ENCODE peak calls at places on chromosomes 6 and 20, in eight cellular contexts. C, V, S, L, E, A, B and U are unnamed samples. For H3K9me3, the result is how much of the 10 kb centered on the place peaks cover.

GRCh38 chr6:111648100-111648499 is 42.4 kb upstream of the TRAF3IP2 start:
- DNase-seq in V (no peak), C (no peak), A (no peak), B (no peak), E (no peak), L (peak), S (no peak), U (no peak)

GRCh38 chr6:43803055-43803782 is 33.2 kb downstream of the VEGFA start:
- DNase-seq in A (no peak), B (no peak), E (no peak), C (no peak), S (no peak), L (no peak), V (no peak), U (no peak)

GRCh38 chr20:17674722-17675518 is 7.1 kb downstream of the RRBP1 start:
- DNase-seq in V (no peak), S (no peak), A (peak), C (no peak), L (no peak), B (no peak), E (peak), U (no peak)

GRCh38 chr20:33915726-33916331 is 77.9 kb upstream of the RALY start:
- DNase-seq in B (peak), C (no peak), V (no peak), L (peak), S (peak), E (peak), A (no peak), U (no peak)

GRCh38 chr6:93787841-93788240 is 368.5 kb upstream of the EPHA7 start:
- DNase-seq in V (no peak), C (no peak), B (no peak), A (no peak), S (no peak), L (no peak), E (no peak), U (no peak)

GRCh38 chr20:13373400-13373799 is 152.3 kb downstream of the ISM1 start:
- DNase-seq in A (no peak), E (no peak), C (no peak), V (no peak), B (no peak), S (no peak), L (no peak), U (no peak)

GRCh38 chr6:33213166-33213988 is 5.1 kb downstream of the RING1 start:
- DNase-seq in V (no peak), B (no peak), A (no peak), C (no peak), S (no peak), L (no peak), E (no peak), U (no peak)

GRCh38 chr6:139577991-139578604 is 203.7 kb upstream of the CITED2 start:
- DNase-seq in B (peak), C (no peak), E (no peak), L (no peak), A (peak), S (no peak), V (no peak), U (no peak)

GRCh38 chr6:3356056-3356823 is 97.5 kb downstream of the PSMG4 start:
- DNase-seq in E (peak), L (peak), A (no peak), V (peak), C (peak), S (peak), B (no peak), U (peak)

GRCh38 chr6:145623231-145623630 is 112.1 kb downstream of the EPM2A start:
- DNase-seq in E (no peak), B (no peak), V (no peak), A (no peak), C (no peak), L (no peak), S (no peak), U (no peak)

DNA sequence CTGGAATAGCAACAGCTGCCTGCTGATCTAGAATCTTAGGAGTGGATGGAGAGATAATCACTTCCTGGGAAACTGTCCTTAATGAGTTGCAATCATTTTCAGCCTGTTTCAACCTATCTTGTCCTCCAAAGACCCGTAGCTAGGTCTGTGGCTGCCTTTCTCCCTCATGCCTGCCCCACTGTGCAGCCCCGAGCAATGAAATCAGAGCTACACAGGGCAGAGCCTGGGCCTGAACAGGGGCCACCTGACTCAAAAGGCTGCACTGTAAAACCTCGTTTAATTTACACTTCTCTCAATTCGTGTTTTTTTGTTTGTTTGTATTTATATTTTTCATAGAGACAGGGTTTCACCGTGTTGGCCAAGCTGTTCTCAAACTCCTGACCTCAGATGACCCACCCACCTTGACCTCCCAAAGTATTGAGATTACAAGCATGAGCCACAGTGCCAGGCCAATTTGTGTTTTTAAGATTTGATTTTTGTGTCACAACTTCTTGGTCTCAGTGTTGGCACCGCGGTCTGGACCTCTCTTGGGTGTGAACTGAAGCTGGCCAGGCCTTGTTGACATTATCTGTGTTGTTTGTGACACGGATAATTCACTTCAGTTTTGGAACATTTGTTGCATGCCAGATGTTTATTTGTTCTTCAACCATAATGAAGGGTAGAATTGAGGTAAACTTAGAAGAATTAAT is 21.5 kb downstream of the GGTLC1 start:
- DNase-seq in S (no peak), E (no peak), V (no peak), C (no peak), L (no peak), A (no peak), B (no peak), U (no peak)
- H3K9me3 ChIP-seq in S (under half), E (under half), V (under half), C (under half), L (under half), A (under half), B (under half), U (under half)

DNA sequence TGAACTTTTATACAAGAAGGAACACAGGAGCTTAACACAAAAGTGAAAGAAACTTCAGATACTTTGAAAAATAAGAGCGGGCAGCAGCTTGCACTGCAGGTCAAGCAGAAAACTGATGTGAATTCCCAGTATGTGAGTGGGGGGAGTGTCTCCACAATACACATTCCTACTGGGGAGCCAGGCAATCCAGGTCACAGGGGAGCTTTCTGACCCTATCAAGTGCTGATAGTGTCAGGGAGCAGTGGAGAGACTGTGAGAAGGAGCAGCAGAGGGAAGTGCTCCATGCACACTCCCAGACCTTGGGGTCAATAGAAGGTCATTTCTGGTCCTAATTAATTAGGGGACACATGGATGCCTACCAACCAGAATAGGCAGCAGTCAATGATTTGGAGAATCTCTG is 59.4 kb downstream of the PDSS2 start:
- DNase-seq in V (no peak), L (no peak), C (no peak), S (no peak), E (no peak), A (no peak), B (no peak), U (no peak)
- H3K9me3 ChIP-seq in V (under half), L (under half), C (under half), S (under half), E (under half), A (under half), B (under half), U (under half)

DNA sequence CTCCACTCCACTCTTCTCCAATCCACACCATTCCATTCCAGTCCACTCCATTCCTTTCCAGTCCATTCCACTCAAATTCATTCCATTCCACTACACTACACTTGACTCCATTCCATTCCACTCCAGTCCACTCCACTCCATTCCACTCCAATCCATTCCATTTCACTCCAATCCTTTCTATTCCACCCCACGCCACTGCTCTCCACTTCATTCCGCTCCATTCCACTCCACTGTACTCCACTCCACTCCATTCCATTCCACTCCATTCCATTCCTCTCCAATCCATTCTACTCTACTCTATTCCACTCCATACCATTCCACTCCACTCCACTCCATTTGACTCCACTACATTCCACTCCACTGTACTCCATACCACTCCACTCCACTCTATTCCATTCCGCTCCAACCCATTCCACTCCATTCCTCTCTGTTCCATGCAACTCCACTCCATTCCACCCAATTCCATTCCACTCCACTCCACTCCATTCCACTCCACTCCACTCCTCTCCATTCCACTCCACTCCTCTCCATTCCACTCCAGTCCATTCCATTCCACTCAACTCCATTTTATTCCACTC is 23.4 kb upstream of the DEFB125 start:
- DNase-seq in B (no peak), L (no peak), E (no peak), C (no peak), V (no peak), S (no peak), A (no peak), U (no peak)
- H3K9me3 ChIP-seq in B (under half), L (under half), E (under half), C (under half), V (under half), S (under half), A (half or more), U (under half)

GRCh38 chr6:167302074-167302473 is 11.0 kb downstream of the UNC93A start:
- DNase-seq in S (no peak), B (no peak), A (no peak), V (no peak), C (no peak), E (peak), L (no peak), U (no peak)
- H3K9me3 ChIP-seq in S (under half), B (under half), A (half or more), V (under half), C (under half), E (under half), L (under half), U (under half)

GRCh38 chr6:77512554-77512953 is 49.3 kb upstream of the HTR1B start:
- DNase-seq in B (no peak), V (no peak), C (no peak), E (no peak), S (no peak), A (no peak), L (no peak), U (no peak)

DNA sequence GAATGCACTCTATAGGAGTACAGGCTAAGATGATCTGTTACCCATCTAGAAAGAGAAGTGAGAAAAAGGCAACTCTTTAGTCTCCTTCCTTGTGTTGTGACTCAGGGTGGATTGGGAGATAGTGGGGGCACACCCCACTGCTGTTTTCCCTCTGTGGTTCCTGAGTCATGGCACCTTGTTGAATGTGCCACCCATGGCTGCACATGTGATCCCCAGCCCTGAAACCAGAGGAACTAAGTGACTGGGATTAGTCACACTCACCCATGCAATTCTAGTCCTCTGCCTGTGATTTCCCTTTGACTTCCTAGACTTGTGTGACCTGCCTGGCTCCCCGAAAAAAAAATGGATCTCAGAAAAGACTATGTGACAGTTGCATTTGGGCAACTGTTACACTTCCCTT is 48.6 kb upstream of the HTR1B start:
- DNase-seq in C (no peak), E (no peak), V (no peak), B (peak), L (no peak), A (no peak), S (no peak), U (no peak)
- H3K9me3 ChIP-seq in C (under half), E (under half), V (under half), B (under half), L (under half), A (under half), S (under half), U (under half)

DNA sequence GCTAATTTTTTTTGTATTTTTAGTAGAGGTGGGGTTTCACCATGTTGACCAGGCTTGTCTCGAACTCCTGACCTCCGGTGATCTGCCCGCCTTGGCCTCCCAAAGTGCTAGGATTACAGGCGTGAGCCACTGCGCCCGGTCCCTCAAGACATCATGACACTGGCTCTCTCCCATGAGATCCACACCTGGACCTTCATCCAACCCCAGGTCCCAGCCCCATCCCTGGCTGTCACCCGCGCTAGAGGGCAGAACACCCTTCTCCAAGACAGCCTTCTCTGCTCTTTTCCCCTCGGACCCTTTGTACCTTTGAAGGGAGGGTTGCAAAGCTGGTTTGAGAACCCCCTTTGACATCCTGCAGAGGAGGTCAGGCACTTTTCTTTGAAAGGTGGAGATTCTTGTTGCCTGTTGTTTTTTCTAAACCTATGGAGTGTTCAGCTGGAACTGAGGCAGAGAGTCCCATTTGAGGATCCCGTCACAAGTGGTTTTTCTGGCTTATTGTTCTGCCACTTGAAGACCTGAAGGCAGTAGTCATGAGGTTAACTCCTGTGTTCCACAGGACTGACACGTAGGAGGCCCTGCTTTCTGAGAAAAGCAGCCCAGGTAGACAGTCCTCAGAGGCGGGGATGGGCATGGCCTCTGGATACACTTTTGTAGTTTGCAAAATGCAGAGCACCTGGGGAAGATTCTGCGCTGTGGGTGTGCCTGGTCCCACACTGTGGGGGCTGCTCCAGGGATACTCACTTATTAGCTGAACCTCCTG is 171.1 kb upstream of the SNX9 start:
- DNase-seq in L (no peak), V (no peak), E (no peak), S (no peak), A (no peak), B (no peak), C (no peak), U (no peak)
- H3K9me3 ChIP-seq in L (under half), V (under half), E (under half), S (under half), A (under half), B (under half), C (under half), U (under half)

DNA sequence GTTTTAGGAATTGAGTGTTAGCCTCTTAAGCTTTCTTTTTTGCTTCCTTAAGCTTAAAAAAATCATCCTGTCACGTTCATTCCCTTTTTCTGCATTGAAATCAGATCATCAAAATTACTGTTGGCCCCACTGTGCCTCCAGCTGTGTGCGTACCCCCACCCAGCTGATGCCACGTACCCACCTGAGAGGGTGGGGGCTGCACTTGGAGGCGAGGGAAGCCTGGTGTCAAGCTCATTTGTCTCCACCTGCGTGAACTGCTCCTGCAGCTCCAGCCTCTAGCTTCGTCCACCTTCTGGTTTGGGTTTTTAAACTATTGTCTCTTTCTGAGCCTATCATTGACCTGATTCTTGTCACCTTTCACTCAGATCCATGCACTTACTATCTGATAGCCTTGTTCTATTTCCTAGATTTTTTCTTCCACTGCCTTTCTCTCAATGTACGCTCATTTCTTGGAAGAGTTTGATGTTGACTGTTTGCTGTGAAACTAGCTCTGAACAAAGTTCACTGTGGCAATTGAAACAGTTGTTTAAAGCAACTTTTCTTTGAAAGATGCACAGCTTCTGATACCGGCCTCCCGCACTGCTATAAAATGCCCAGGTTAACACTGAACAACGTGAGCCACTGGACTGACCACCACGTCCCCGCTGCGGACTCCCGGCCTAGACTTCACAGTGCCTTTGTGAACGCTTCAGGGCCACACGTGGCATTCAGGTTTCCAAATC is 30.0 kb upstream of the IRF4 start:
- DNase-seq in L (no peak), S (no peak), B (no peak), V (no peak), A (no peak), C (no peak), E (no peak), U (no peak)
- H3K9me3 ChIP-seq in L (under half), S (under half), B (under half), V (under half), A (half or more), C (under half), E (under half), U (under half)

DNA sequence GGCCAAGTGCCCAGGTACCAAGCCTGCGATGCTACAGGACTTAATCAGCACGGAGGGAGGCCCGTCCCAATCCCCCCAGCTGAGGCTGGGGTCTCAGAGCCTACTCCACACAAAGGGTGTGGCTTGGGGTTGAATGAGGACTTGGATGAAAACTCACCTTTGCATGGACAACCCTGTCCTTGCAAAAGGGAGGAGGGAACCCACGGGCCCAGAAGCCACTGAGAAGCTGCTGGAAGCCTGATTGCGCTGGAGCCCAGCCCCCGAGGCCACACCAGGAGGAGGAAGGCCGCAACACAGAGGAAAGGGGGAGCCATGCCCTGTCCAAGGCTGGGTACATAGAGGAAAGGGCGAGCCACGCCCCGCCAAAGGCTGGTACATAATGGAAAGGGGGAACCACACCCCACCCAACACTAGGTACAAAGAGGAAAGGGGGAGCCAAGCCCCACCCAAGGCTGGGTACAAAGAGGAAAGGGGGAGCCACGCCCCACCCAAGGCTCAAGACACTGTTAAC is 158.8 kb downstream of the DLL1 start:
- DNase-seq in S (no peak), L (no peak), C (no peak), V (no peak), A (no peak), B (no peak), E (no peak), U (peak)
- H3K9me3 ChIP-seq in S (under half), L (under half), C (under half), V (under half), A (half or more), B (under half), E (under half), U (under half)

GRCh38 chr6:26473758-26474438 is 16.1 kb downstream of the BTN2A1 start:
- DNase-seq in S (peak), L (peak), E (peak), V (peak), B (peak), A (peak), C (peak), U (peak)
- H3K9me3 ChIP-seq in S (under half), L (under half), E (under half), V (under half), B (under half), A (under half), C (under half), U (under half)

DNA sequence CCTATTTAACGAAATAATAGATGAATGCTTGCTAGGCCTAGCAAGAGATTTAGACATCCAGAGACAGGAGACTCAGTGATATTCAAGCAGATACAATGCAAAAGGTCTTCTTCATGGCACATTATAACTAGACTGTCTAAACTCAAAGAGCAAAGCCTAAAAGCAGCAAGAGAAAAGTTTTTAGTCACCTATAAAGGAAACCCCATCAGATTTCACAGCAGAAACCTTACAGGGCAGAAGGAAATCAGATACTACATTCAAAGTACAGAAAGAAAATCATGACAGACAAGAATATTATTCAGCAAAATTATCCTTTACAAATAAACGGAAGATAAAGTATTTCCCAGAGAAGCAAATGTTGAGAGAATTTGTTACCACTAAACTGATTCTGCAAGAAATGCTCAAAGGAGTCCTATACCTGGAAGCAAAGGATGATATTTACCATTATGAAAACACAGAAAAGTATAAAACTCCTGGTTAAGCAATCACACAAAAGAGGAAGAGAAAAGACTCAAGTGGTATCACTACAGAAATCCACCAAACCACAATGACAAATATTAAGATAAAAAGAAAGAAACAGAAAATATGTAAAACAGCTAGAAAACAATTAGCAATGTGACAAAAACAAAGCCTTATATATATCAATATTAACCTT is 333.7 kb downstream of the MEI4 start:
- DNase-seq in V (no peak), S (no peak), E (no peak), B (no peak), L (no peak), A (no peak), C (no peak), U (no peak)
- H3K9me3 ChIP-seq in V (under half), S (under half), E (under half), B (under half), L (under half), A (under half), C (under half), U (under half)